ENCODE peak calls at places on chromosomes 3 and 15, in four cellular contexts. One of them, this sample, is unnamed. For H3K36me3, the result is how much of the 10 kb centered on the place peaks cover.

GRCh38 chr3:24372559-24373197 is 122.0 kb downstream of the THRB start:
- DNase-seq in endothelial cell of umbilical vein: no peak
- DNase-seq in CD8-positive, alpha-beta T cell: no peak
- DNase-seq in endodermal cell: no peak
- DNase-seq in this sample: no peak

GRCh38 chr3:186643493-186643892 is 3.3 kb downstream of the FETUB start:
- DNase-seq in endodermal cell: no peak
- DNase-seq in endothelial cell of umbilical vein: no peak
- DNase-seq in CD8-positive, alpha-beta T cell: no peak
- DNase-seq in this sample: no peak

GRCh38 chr3:16513141-16514020 is at the start of gene RFTN1:
- DNase-seq in endothelial cell of umbilical vein: peak
- DNase-seq in CD8-positive, alpha-beta T cell: peak
- DNase-seq in endodermal cell: peak
- DNase-seq in this sample: no peak

GRCh38 chr15:51030649-51031316 is 63.9 kb downstream of the TNFAIP8L3 start:
- DNase-seq in endothelial cell of umbilical vein: no peak
- DNase-seq in CD8-positive, alpha-beta T cell: no peak
- DNase-seq in endodermal cell: no peak
- DNase-seq in this sample: no peak

GRCh38 chr3:81352867-81353266 is 408.6 kb downstream of the GBE1 start:
- DNase-seq in endodermal cell: peak
- DNase-seq in endothelial cell of umbilical vein: peak
- DNase-seq in CD8-positive, alpha-beta T cell: no peak
- DNase-seq in this sample: no peak

GRCh38 chr3:125166581-125166980 is 46.0 kb downstream of the SLC12A8 start:
- DNase-seq in endothelial cell of umbilical vein: no peak
- DNase-seq in CD8-positive, alpha-beta T cell: no peak
- DNase-seq in endodermal cell: no peak
- DNase-seq in this sample: no peak

GRCh38 chr15:32694222-32694983 is 23.4 kb upstream of the GREM1 start:
- DNase-seq in CD8-positive, alpha-beta T cell: no peak
- DNase-seq in endothelial cell of umbilical vein: no peak
- DNase-seq in endodermal cell: no peak
- DNase-seq in this sample: no peak

GRCh38 chr3:32947466-32948238 is 3.8 kb upstream of the CCR4 start:
- DNase-seq in endodermal cell: peak
- DNase-seq in CD8-positive, alpha-beta T cell: peak
- DNase-seq in endothelial cell of umbilical vein: peak
- DNase-seq in this sample: peak

GRCh38 chr3:179653777-179654117 is 907 bp downstream of the USP13 start:
- DNase-seq in endothelial cell of umbilical vein: no peak
- DNase-seq in CD8-positive, alpha-beta T cell: no peak
- DNase-seq in endodermal cell: peak
- DNase-seq in this sample: no peak

GRCh38 chr15:70605606-70606410 is 157.6 kb downstream of the UACA start:
- DNase-seq in CD8-positive, alpha-beta T cell: no peak
- DNase-seq in endodermal cell: no peak
- DNase-seq in endothelial cell of umbilical vein: peak
- DNase-seq in this sample: no peak

GRCh38 chr3:43349759-43350158 is 63.4 kb downstream of the SNRK start:
- DNase-seq in CD8-positive, alpha-beta T cell: no peak
- DNase-seq in endothelial cell of umbilical vein: no peak
- DNase-seq in endodermal cell: no peak
- DNase-seq in this sample: no peak

GRCh38 chr15:85730001-85730820 is 64.5 kb downstream of the KLHL25 start:
- DNase-seq in endothelial cell of umbilical vein: peak
- DNase-seq in CD8-positive, alpha-beta T cell: no peak
- DNase-seq in endodermal cell: peak
- DNase-seq in this sample: no peak

GRCh38 chr15:45331977-45332376 is 46.4 kb downstream of the GATM start:
- DNase-seq in endothelial cell of umbilical vein: no peak
- DNase-seq in CD8-positive, alpha-beta T cell: no peak
- DNase-seq in endodermal cell: no peak
- DNase-seq in this sample: no peak

GRCh38 chr3:177150218-177150916 is 46.9 kb downstream of the TBL1XR1 start:
- DNase-seq in endodermal cell: no peak
- DNase-seq in CD8-positive, alpha-beta T cell: no peak
- DNase-seq in endothelial cell of umbilical vein: peak
- DNase-seq in this sample: no peak

GRCh38 chr15:75695634-75696302 is 16.9 kb downstream of the CSPG4 start:
- DNase-seq in CD8-positive, alpha-beta T cell: no peak
- DNase-seq in endodermal cell: no peak
- DNase-seq in endothelial cell of umbilical vein: no peak
- DNase-seq in this sample: no peak

GRCh38 chr15:63915888-63916731 is 82.4 kb upstream of the HERC1 start:
- DNase-seq in CD8-positive, alpha-beta T cell: no peak
- DNase-seq in endodermal cell: peak
- DNase-seq in endothelial cell of umbilical vein: peak
- DNase-seq in this sample: no peak

GRCh38 chr3:12444582-12445468 is 39.5 kb upstream of the TSEN2 start:
- DNase-seq in CD8-positive, alpha-beta T cell: no peak
- DNase-seq in endothelial cell of umbilical vein: no peak
- DNase-seq in endodermal cell: peak
- DNase-seq in this sample: peak

GRCh38 chr3:56801151-56801596 is 575 bp downstream of the ARHGEF3 start:
- DNase-seq in CD8-positive, alpha-beta T cell: peak
- DNase-seq in endothelial cell of umbilical vein: peak
- DNase-seq in endodermal cell: peak
- DNase-seq in this sample: no peak

GRCh38 chr3:33061782-33062181 is 35.2 kb downstream of the GLB1 start:
- DNase-seq in CD8-positive, alpha-beta T cell: no peak
- DNase-seq in endothelial cell of umbilical vein: no peak
- DNase-seq in endodermal cell: no peak
- DNase-seq in this sample: no peak

GRCh38 chr15:83207622-83208356 is at the start of gene HDGFL3:
- DNase-seq in CD8-positive, alpha-beta T cell: no peak
- DNase-seq in endothelial cell of umbilical vein: peak
- DNase-seq in endodermal cell: peak
- DNase-seq in this sample: no peak

GRCh38 chr15:99474981-99475753 is 90.6 kb upstream of the MEF2A start:
- DNase-seq in endodermal cell: no peak
- DNase-seq in endothelial cell of umbilical vein: no peak
- DNase-seq in CD8-positive, alpha-beta T cell: no peak
- DNase-seq in this sample: no peak

DNA sequence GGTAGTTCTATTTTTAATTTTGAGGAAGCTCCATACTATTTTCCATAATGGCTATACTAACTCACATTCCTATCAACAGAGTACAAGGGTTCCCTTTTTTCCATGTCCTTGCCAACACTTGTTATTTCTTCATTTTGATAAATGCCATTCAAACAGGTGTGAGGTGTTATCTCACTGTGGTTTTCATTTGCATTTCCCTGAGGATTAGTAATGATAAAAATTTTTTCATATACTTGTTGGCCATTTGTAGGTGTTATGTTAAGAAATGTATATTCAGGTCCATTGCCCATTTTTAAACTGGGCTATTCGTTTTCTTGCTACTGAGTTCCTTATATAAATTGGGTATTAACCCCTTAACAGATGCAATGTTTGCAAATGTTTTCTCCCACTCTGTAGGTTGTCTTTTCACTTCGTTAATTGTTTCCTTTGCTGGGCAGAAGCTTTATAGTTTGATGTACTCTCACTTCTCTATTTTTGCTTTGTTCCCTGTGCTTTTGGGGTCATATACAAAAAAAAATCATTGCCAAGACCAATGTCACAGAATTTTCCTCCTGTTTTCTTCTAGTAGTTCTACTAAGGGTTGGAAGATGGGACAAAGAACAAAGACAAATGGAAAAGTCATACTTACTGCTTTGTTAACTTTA is 11.0 kb upstream of the VPS39 start:
- DNase-seq in endothelial cell of umbilical vein: no peak
- DNase-seq in CD8-positive, alpha-beta T cell: no peak
- DNase-seq in endodermal cell: no peak
- DNase-seq in this sample: no peak
- H3K36me3 ChIP-seq in endothelial cell of umbilical vein: under half
- H3K36me3 ChIP-seq in CD8-positive, alpha-beta T cell: under half
- H3K36me3 ChIP-seq in endodermal cell: half or more
- H3K36me3 ChIP-seq in this sample: under half

GRCh38 chr15:67873777-67874176 is 33.9 kb upstream of the RNU6-1 start:
- DNase-seq in CD8-positive, alpha-beta T cell: peak
- DNase-seq in endothelial cell of umbilical vein: no peak
- DNase-seq in endodermal cell: no peak
- DNase-seq in this sample: no peak
- TF ChIP-seq CTCF in CD8-positive, alpha-beta T cell: no peak
- TF ChIP-seq CTCF in endothelial cell of umbilical vein: no peak
- TF ChIP-seq CTCF in endodermal cell: peak
- TF ChIP-seq CTCF in this sample: no peak

DNA sequence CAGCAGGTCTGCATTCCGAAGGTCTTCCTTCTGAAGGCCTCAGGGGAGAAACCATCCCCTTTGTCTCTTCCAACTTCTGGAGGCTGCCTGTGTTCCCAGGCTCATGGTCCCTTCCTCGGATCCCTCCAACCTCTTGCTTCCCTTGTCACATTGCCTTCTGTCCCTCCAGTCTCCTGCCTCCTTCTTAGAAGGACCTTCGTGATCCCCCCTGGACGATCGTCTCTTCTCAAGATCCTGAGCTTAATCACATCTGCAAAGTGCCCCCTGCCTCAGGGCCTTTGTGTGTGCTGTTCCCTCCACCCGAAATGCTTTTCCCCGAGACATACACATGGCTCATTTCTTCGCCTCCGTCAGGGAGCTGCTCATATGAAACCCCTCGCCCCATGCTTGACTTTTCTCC is 505.8 kb downstream of the SHQ1 start:
- DNase-seq in endodermal cell: peak
- DNase-seq in CD8-positive, alpha-beta T cell: no peak
- DNase-seq in endothelial cell of umbilical vein: no peak
- DNase-seq in this sample: no peak
- H3K4me3 ChIP-seq in endodermal cell: no peak
- H3K4me3 ChIP-seq in CD8-positive, alpha-beta T cell: no peak
- H3K4me3 ChIP-seq in endothelial cell of umbilical vein: no peak
- H3K4me3 ChIP-seq in this sample: no peak

DNA sequence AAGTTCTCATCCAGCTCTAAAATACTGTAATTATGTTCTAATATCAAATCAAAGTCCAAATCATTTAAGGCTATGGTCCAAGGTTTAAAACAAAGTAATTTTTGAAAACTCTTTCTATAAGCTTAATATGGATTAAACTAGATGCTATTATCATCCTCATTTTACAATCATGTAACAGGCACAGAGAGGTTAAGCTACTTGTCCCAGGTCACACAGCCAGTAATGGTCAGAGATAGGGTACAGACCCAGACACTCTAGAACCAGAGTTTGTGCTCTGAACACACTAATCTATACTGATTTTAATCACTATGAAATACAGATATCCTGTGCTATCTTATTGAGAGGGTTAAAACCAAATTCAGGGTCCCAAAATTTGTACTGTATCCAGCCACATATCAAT is 44.8 kb downstream of the DENND4A start:
- DNase-seq in endothelial cell of umbilical vein: no peak
- DNase-seq in CD8-positive, alpha-beta T cell: no peak
- DNase-seq in endodermal cell: no peak
- DNase-seq in this sample: no peak
- H3K36me3 ChIP-seq in endothelial cell of umbilical vein: under half
- H3K36me3 ChIP-seq in CD8-positive, alpha-beta T cell: under half
- H3K36me3 ChIP-seq in endodermal cell: under half
- H3K36me3 ChIP-seq in this sample: under half

DNA sequence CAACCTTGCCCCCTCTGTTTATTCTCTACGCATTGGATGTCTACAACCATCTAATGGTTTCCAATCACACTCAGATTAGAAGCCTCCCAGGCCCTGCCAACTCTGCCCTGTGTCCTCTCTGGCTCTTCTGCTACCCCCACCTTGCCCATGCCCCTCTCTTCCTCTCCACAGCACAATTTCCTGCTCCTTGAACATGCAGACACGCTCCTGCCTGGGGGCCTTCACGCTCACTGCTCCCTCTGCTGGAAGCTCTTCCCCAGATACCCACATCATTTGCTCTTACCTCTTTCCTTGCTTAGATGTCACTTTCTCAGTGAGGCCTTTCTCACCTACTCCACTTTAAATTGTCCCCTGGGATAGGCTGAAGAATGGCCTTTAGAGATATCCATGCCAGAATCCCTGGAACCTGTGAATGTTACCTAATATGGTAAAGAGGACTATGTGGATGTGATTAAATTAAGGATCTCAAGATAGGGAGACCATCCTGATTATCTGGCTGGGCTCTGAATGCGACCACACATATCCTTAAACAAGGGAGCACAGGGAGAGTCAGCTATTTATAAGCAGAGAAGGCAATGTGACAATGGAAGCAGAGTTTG is 9.9 kb downstream of the KY start:
- DNase-seq in endodermal cell: peak
- DNase-seq in CD8-positive, alpha-beta T cell: peak
- DNase-seq in endothelial cell of umbilical vein: peak
- DNase-seq in this sample: no peak
- TF ChIP-seq CTCF in endodermal cell: peak
- TF ChIP-seq CTCF in CD8-positive, alpha-beta T cell: no peak
- TF ChIP-seq CTCF in endothelial cell of umbilical vein: peak
- TF ChIP-seq CTCF in this sample: peak

DNA sequence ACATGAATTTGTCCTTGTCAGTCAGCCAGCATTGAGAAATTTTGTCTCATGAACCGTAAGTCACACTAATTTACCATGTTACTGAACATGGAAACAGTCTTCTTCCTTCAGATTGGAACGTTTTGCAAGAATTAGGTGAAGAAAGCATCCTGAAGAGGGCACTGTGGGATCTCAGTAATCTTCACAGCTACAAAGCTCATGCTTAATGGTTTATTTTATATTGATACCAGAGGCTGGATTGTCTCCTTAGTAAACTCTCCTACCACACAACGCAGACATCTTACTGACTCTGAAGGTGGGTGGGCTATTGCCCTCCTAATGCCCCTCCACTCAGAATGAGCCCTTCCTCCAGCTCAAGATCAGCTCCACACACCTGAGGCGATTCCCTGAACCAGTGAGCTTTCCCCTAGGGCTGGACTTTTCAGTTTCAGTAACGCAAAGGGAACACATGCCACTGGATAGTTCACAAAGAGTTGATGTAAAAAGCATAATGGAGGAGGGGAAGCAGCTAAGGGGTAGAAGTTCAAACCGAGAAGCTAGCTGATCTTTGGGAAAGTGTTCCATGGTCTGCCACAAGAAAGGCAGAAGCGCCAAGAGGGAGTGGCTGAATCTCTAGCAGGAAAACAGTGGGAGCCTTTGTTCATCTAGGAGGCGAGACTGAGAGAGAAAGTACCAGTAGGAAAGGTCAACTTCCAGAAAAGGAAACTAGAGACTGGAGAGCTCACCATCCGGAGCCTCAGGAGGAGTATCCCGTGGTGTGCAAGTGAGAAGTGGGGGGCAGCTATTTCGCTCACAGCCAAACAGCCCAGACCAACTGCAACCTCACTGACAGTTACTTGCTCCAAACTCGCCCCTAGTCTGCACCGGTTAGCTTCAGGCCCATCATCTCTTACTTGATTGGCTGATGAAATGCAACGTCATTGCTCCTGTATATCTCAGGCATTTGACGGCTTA is at the start of gene SLC9C1:
- DNase-seq in CD8-positive, alpha-beta T cell: no peak
- DNase-seq in endothelial cell of umbilical vein: peak
- DNase-seq in endodermal cell: peak
- DNase-seq in this sample: peak
- H3K4me3 ChIP-seq in CD8-positive, alpha-beta T cell: peak
- H3K4me3 ChIP-seq in endothelial cell of umbilical vein: peak
- H3K4me3 ChIP-seq in endodermal cell: peak
- H3K4me3 ChIP-seq in this sample: peak

GRCh38 chr3:100726706-100727105 is 17.4 kb downstream of the TFG start:
- DNase-seq in CD8-positive, alpha-beta T cell: no peak
- DNase-seq in endothelial cell of umbilical vein: no peak
- DNase-seq in endodermal cell: no peak
- DNase-seq in this sample: no peak

GRCh38 chr3:100737334-100737733 is 28.0 kb downstream of the TFG start:
- DNase-seq in CD8-positive, alpha-beta T cell: no peak
- DNase-seq in endothelial cell of umbilical vein: peak
- DNase-seq in endodermal cell: peak
- DNase-seq in this sample: no peak

GRCh38 chr3:100730524-100730923 is 21.2 kb downstream of the TFG start:
- DNase-seq in endodermal cell: no peak
- DNase-seq in endothelial cell of umbilical vein: peak
- DNase-seq in CD8-positive, alpha-beta T cell: no peak
- DNase-seq in this sample: no peak

GRCh38 chr3:100732435-100732834 is 23.1 kb downstream of the TFG start:
- DNase-seq in endodermal cell: no peak
- DNase-seq in endothelial cell of umbilical vein: no peak
- DNase-seq in CD8-positive, alpha-beta T cell: no peak
- DNase-seq in this sample: no peak
- H3K36me3 ChIP-seq in endodermal cell: half or more
- H3K36me3 ChIP-seq in endothelial cell of umbilical vein: under half
- H3K36me3 ChIP-seq in CD8-positive, alpha-beta T cell: under half
- H3K36me3 ChIP-seq in this sample: under half

This sample was measured in kidney epithelial cell.